ENCODE peak calls at places on chromosomes 5 and 9, in seven cellular contexts. P, Y, X, Q, Z, S and A are unnamed samples.

GRCh38 chr5:13250450-13251291 is 693.8 kb downstream of the DNAH5 start:
- DNase-seq in P (no peak), Y (no peak), X (no peak), Q (peak; percentile 42), Z (peak; percentile 33), S (no peak), A (no peak)

GRCh38 chr9:125889524-125890473 is 142.6 kb downstream of the PBX3 start:
- DNase-seq in P (peak; percentile 56), Y (no peak), X (peak; percentile 67), Q (no peak), Z (no peak), S (no peak), A (no peak)

GRCh38 chr9:116323012-116323411 is 169.4 kb downstream of the PAPPA start:
- DNase-seq in P (no peak), Y (no peak), X (no peak), Q (no peak), Z (no peak), S (no peak), A (no peak)

GRCh38 chr5:161420526-161420925 is 126.0 kb downstream of the GABRB2 start:
- DNase-seq in P (no peak), Y (no peak), X (no peak), Q (no peak), Z (no peak), S (no peak), A (no peak)

GRCh38 chr5:554284-554988 is 30.2 kb upstream of the SLC9A3 start:
- DNase-seq in P (peak; percentile 4), Y (no peak), X (peak; percentile 14), Q (no peak), Z (no peak), S (no peak), A (peak; percentile 16)

GRCh38 chr5:68656936-68657857 is 436.6 kb upstream of the SLC30A5 start:
- DNase-seq in P (no peak), Y (no peak), X (no peak), Q (no peak), Z (no peak), S (no peak), A (no peak)

GRCh38 chr9:89883401-89884341 is 278.9 kb downstream of the GADD45G start:
- DNase-seq in P (no peak), Y (no peak), X (no peak), Q (no peak), Z (no peak), S (no peak), A (peak; percentile 78)

GRCh38 chr5:20335978-20336377 is 348.0 kb upstream of the CDH18 start:
- DNase-seq in P (no peak), Y (no peak), X (no peak), Q (no peak), Z (no peak), S (no peak), A (no peak)

GRCh38 chr5:107319921-107320320 is 350.8 kb downstream of the EFNA5 start:
- DNase-seq in P (no peak), Y (no peak), X (no peak), Q (no peak), Z (no peak), S (no peak), A (no peak)

GRCh38 chr9:108903437-108904103 is 30.4 kb downstream of the ELP1 start:
- DNase-seq in P (no peak), Y (no peak), X (no peak), Q (peak; percentile 60), Z (no peak), S (peak; percentile 9), A (no peak)

GRCh38 chr5:140977003-140977402 is 10.7 kb downstream of the PCDHAC2 start:
- DNase-seq in P (no peak), Y (no peak), X (no peak), Q (peak; percentile 10), Z (no peak), S (no peak), A (no peak)